ENCODE peak calls at places on chromosomes 16 and 17, in eight cellular contexts. P, D, F, G, A, V, H and C are unnamed samples.
A peak's percentile ranks its signal among the peaks of the same experiment; 100 is the strongest.

GRCh38 chr17:63843387-63844292 is 1.2 kb upstream of the SMARCD2 start:
- DNase-seq in V (peak; percentile 44), G (peak; percentile 18), F (peak; percentile 32), D (no peak), A (no peak), H (peak; percentile 71), P (peak; percentile 70), C (no peak)

GRCh38 chr16:50202926-50203624 is 50.0 kb downstream of the TENT4B start:
- DNase-seq in V (no peak), G (no peak), H (peak; percentile 86), F (no peak), P (peak; percentile 92), A (no peak), D (no peak), C (no peak)

GRCh38 chr17:16215002-16215272 is 397 bp downstream of the NCOR1 start:
- DNase-seq in V (no peak), D (no peak), P (peak; percentile 53), H (no peak), G (peak; percentile 18), A (peak; percentile 6), F (peak; percentile 24), C (no peak)

GRCh38 chr16:77579283-77579985 is 142.9 kb upstream of the NUDT7 start:
- DNase-seq in H (no peak), G (no peak), V (no peak), A (no peak), D (no peak), P (no peak), F (no peak), C (no peak)

GRCh38 chr17:57496382-57496781 is 240.1 kb downstream of the MSI2 start:
- DNase-seq in G (no peak), A (no peak), H (no peak), P (no peak), D (no peak), F (no peak), V (no peak), C (no peak)

GRCh38 chr16:2799852-2800226 is 1.6 kb downstream of the PRSS41 start:
- DNase-seq in P (no peak), F (no peak), D (no peak), V (no peak), H (no peak), A (no peak), G (no peak), C (no peak)

GRCh38 chr16:1290032-1290431 is 19.4 kb upstream of the UBE2I start:
- DNase-seq in H (no peak), G (no peak), A (no peak), V (no peak), F (no peak), P (no peak), D (no peak), C (no peak)

GRCh38 chr16:58885528-58886170 is 151.5 kb upstream of the GOT2 start:
- DNase-seq in G (no peak), D (no peak), H (no peak), P (peak; percentile 55), V (no peak), A (no peak), F (no peak), C (no peak)

GRCh38 chr17:45146616-45147101 is 1.6 kb upstream of the HEXIM1 start:
- DNase-seq in V (no peak), A (no peak), F (no peak), G (no peak), P (peak; percentile 76), H (peak; percentile 65), D (no peak), C (no peak)